ENCODE peak calls at places on chromosomes 6 and 20, in four cellular contexts. N is head of caudate nucleus, X is globus pallidus, Y is amniotic stem cell. R is an unnamed sample.

GRCh38 chr6:19866900-19867627 is 29.9 kb downstream of the ID4 start:
- DNase-seq in N (no peak), X (no peak), Y (no peak), R (no peak)

GRCh38 chr6:20092071-20092566 is 120.2 kb downstream of the MBOAT1 start:
- DNase-seq in N (no peak), X (peak; percentile 53), Y (no peak), R (no peak)

GRCh38 chr6:25916330-25916729 is 14.2 kb downstream of the SLC17A2 start:
- DNase-seq in N (no peak), X (no peak), Y (no peak), R (no peak)

GRCh38 chr20:33477386-33478234 is 12.3 kb upstream of the CBFA2T2 start:
- DNase-seq in N (no peak), X (no peak), Y (no peak), R (no peak)

GRCh38 chr6:722077-722524 is 29.2 kb upstream of the EXOC2 start:
- DNase-seq in N (peak; percentile 64), X (peak; percentile 60), Y (peak; percentile 79), R (peak; percentile 30)

GRCh38 chr20:63138855-63139341 is 77.0 kb downstream of the YTHDF1 start:
- DNase-seq in N (no peak), X (no peak), Y (no peak), R (no peak)

GRCh38 chr6:137000825-137001224 is 43.9 kb downstream of the IL20RA start:
- DNase-seq in N (no peak), X (no peak), Y (no peak), R (no peak)

GRCh38 chr6:143098054-143098673 is 37.5 kb downstream of the AIG1 start:
- DNase-seq in N (no peak), X (peak; percentile 44), Y (no peak), R (no peak)

GRCh38 chr6:15148356-15149058 is 97.4 kb upstream of the JARID2 start:
- DNase-seq in N (no peak), X (no peak), Y (no peak), R (peak; percentile 78)

GRCh38 chr6:13813621-13814175 is 659 bp downstream of the MCUR1 start:
- DNase-seq in N (peak; percentile 15), X (peak; percentile 45), Y (peak; percentile 39), R (peak; percentile 52)